ENCODE peak calls at places on chromosomes 16 and 17, in five cellular contexts. L is lower lobe of right lung, I is GM23338, R is erythroblast, J is Karpas-422. X is an unnamed sample.

GRCh38 chr17:82710499-82711232 is 5.8 kb upstream of the FN3KRP start:
- DNase-seq in L (no peak), I (peak; percentile 47), R (no peak), J (no peak), X (no peak)

GRCh38 chr17:55745258-55745657 is 5.6 kb upstream of the PCTP start:
- DNase-seq in L (no peak), I (no peak), R (no peak), J (no peak), X (no peak)

GRCh38 chr17:4858068-4858879 is 25.1 kb downstream of the MINK1 start:
- DNase-seq in L (no peak), I (peak; percentile 70), R (no peak), J (no peak), X (peak; percentile 77)

GRCh38 chr17:80443916-80444708 is 29.1 kb downstream of the ENDOV start:
- DNase-seq in L (no peak), I (peak; percentile 57), R (no peak), J (no peak), X (no peak)

GRCh38 chr17:39671651-39672521 is 3.6 kb downstream of the PNMT start:
- DNase-seq in L (no peak), I (peak; percentile 89), R (peak; percentile 39), J (peak; percentile 70), X (peak; percentile 79)

GRCh38 chr16:8962393-8963009 is 1.2 kb downstream of the USP7 start:
- DNase-seq in L (no peak), I (peak; percentile 69), R (peak; percentile 67), J (peak; percentile 84), X (peak; percentile 59)

GRCh38 chr17:75693500-75694481 is 26.7 kb downstream of the SAP30BP start:
- DNase-seq in L (peak; percentile 70), I (peak; percentile 15), R (no peak), J (no peak), X (no peak)

GRCh38 chr17:76421054-76421427 is 31.9 kb downstream of the UBE2O start:
- DNase-seq in L (no peak), I (peak; percentile 48), R (no peak), J (no peak), X (peak; percentile 64)

GRCh38 chr17:44304651-44305050 is 3.8 kb upstream of the RUNDC3A start:
- DNase-seq in L (no peak), I (no peak), R (no peak), J (no peak), X (no peak)

GRCh38 chr17:68310141-68310540 is 18.8 kb downstream of the ARSG start:
- DNase-seq in L (no peak), I (no peak), R (no peak), J (no peak), X (no peak)

GRCh38 chr17:12406623-12407228 is 259.0 kb upstream of the MYOCD start:
- DNase-seq in L (no peak), I (no peak), R (no peak), J (no peak), X (no peak)

GRCh38 chr17:32519769-32520701 is 33.2 kb downstream of the CDK5R1 start:
- DNase-seq in L (no peak), I (peak; percentile 55), R (no peak), J (no peak), X (peak; percentile 85)

GRCh38 chr17:29914819-29915537 is 15.1 kb downstream of the SSH2 start:
- DNase-seq in L (no peak), I (no peak), R (no peak), J (no peak), X (no peak)

GRCh38 chr16:22008215-22009142 is 568 bp downstream of the MOSMO start:
- DNase-seq in L (peak; percentile 50), I (peak; percentile 62), R (peak; percentile 63), J (peak; percentile 60), X (peak; percentile 66)

GRCh38 chr17:2694381-2695242 is 17.0 kb downstream of the CLUH start:
- DNase-seq in L (no peak), I (no peak), R (no peak), J (no peak), X (no peak)

GRCh38 chr17:61322316-61323014 is 77.2 kb upstream of the TBX2 start:
- DNase-seq in L (no peak), I (no peak), R (no peak), J (no peak), X (peak; percentile 24)

GRCh38 chr17:6700948-6701307 is 12.2 kb downstream of the SLC13A5 start:
- DNase-seq in L (no peak), I (no peak), R (no peak), J (no peak), X (no peak)

GRCh38 chr16:74100405-74101316 is 196.0 kb upstream of the PSMD7 start:
- DNase-seq in L (no peak), I (peak; percentile 44), R (no peak), J (no peak), X (no peak)

GRCh38 chr17:50280068-50280467 is 5.8 kb downstream of the TMEM92 start:
- DNase-seq in L (no peak), I (peak; percentile 53), R (no peak), J (no peak), X (no peak)

GRCh38 chr16:69482410-69482951 is 58.1 kb downstream of the CYB5B start:
- DNase-seq in L (peak; percentile 51), I (no peak), R (no peak), J (no peak), X (peak; percentile 72)

GRCh38 chr17:1495265-1495664 is 2.8 kb upstream of the MYO1C start:
- DNase-seq in L (no peak), I (no peak), R (no peak), J (no peak), X (no peak)

GRCh38 chr16:55384848-55385247 is 60.8 kb downstream of the IRX6 start:
- DNase-seq in L (no peak), I (no peak), R (no peak), J (no peak), X (no peak)

GRCh38 chr17:45791935-45792334 is 7.8 kb downstream of the CRHR1 start:
- DNase-seq in L (no peak), I (no peak), R (no peak), J (no peak), X (no peak)

GRCh38 chr16:86757704-86758040 is 179.3 kb downstream of the FOXL1 start:
- DNase-seq in L (no peak), I (no peak), R (no peak), J (no peak), X (no peak)

GRCh38 chr16:81755915-81756644 is 23.0 kb upstream of the PLCG2 start:
- DNase-seq in L (no peak), I (peak; percentile 12), R (no peak), J (no peak), X (no peak)

X was measured in left kidney.